ENCODE peak calls at places on chromosomes 12 and 14, in seven cellular contexts. R is mucosa of gallbladder, Z is NCI-H2029 treated with DMSO at 0.1 percent for 48 hours, J is left cardiac atrium, N is HuH-7, U is AG04450, E is GM04504. A is an unnamed sample.

GRCh38 chr14:52314521-52315354 is 626 bp downstream of the PTGER2 start:
- DNase-seq in R (no peak), Z (no peak), J (peak), N (no peak), U (no peak), E (no peak), A (peak)

GRCh38 chr12:989751-990278 is 1.2 kb upstream of the ERC1 start:
- DNase-seq in R (no peak), Z (no peak), J (peak), N (peak), U (no peak), E (peak), A (no peak)

GRCh38 chr12:53476769-53477209 is 22.5 kb downstream of the MAP3K12 start:
- DNase-seq in R (no peak), Z (no peak), J (no peak), N (no peak), U (no peak), E (no peak), A (no peak)

GRCh38 chr12:98594050-98594853 is 766 bp downstream of the SLC25A3 start:
- DNase-seq in R (peak), Z (no peak), J (peak), N (no peak), U (no peak), E (no peak), A (peak)

GRCh38 chr12:118120579-118121363 is 15.2 kb upstream of the PEBP1 start:
- DNase-seq in R (peak), Z (peak), J (peak), N (peak), U (peak), E (peak), A (peak)

GRCh38 chr12:108858399-108859074 is 1.2 kb upstream of the SSH1 start:
- DNase-seq in R (peak), Z (no peak), J (no peak), N (no peak), U (no peak), E (no peak), A (no peak)

GRCh38 chr12:52498971-52499370 is 5.9 kb upstream of the KRT6A start:
- DNase-seq in R (no peak), Z (no peak), J (no peak), N (no peak), U (no peak), E (no peak), A (no peak)

GRCh38 chr12:129102233-129102632 is 249.0 kb downstream of the GLT1D1 start:
- DNase-seq in R (no peak), Z (no peak), J (no peak), N (no peak), U (no peak), E (no peak), A (no peak)

GRCh38 chr12:31732926-31733548 is 4.2 kb upstream of the AMN1 start:
- DNase-seq in R (peak), Z (no peak), J (no peak), N (no peak), U (no peak), E (peak), A (no peak)

GRCh38 chr12:104669851-104670337 is 213.1 kb downstream of the CHST11 start:
- DNase-seq in R (no peak), Z (no peak), J (peak), N (no peak), U (no peak), E (no peak), A (no peak)

GRCh38 chr12:27015730-27016076 is 1.5 kb upstream of the TM7SF3 start:
- DNase-seq in R (no peak), Z (peak), J (no peak), N (no peak), U (no peak), E (no peak), A (no peak)

GRCh38 chr12:117450186-117450585 is 88.8 kb upstream of the NOS1 start:
- DNase-seq in R (no peak), Z (no peak), J (no peak), N (no peak), U (no peak), E (no peak), A (no peak)

GRCh38 chr14:59582845-59583509 is 6.4 kb upstream of the CCDC175 start:
- DNase-seq in R (no peak), Z (no peak), J (no peak), N (no peak), U (no peak), E (no peak), A (no peak)

GRCh38 chr14:89382487-89383170 is 34.4 kb downstream of the FOXN3 start:
- DNase-seq in R (no peak), Z (no peak), J (no peak), N (no peak), U (no peak), E (no peak), A (no peak)

GRCh38 chr14:99575043-99576023 is 28.7 kb downstream of the CCDC85C start:
- DNase-seq in R (peak), Z (no peak), J (no peak), N (no peak), U (no peak), E (no peak), A (no peak)

GRCh38 chr12:109621864-109622485 is 48.4 kb downstream of the MVK start:
- DNase-seq in R (no peak), Z (no peak), J (no peak), N (no peak), U (no peak), E (no peak), A (no peak)

GRCh38 chr12:50119387-50119786 is 7.4 kb downstream of the COX14 start:
- DNase-seq in R (no peak), Z (no peak), J (no peak), N (no peak), U (no peak), E (no peak), A (no peak)

GRCh38 chr14:86944434-86944833 is 1048.5 kb downstream of the GALC start:
- DNase-seq in R (no peak), Z (no peak), J (no peak), N (no peak), U (no peak), E (no peak), A (no peak)

GRCh38 chr14:63524537-63525155 is 18.5 kb downstream of the PPP2R5E start:
- DNase-seq in R (no peak), Z (no peak), J (no peak), N (no peak), U (no peak), E (no peak), A (no peak)